ENCODE peak calls at places on chromosomes 2 and 18, in four cellular contexts. S, X, F and O are unnamed samples.

GRCh38 chr18:46416706-46417638 is 240.0 kb downstream of the LOXHD1 start:
- DNase-seq in S (no peak), X (no peak), F (no peak), O (no peak)

GRCh38 chr2:150063432-150063889 is 424.0 kb downstream of the RND3 start:
- DNase-seq in S (no peak), X (no peak), F (peak; percentile 90), O (no peak)

GRCh38 chr2:133286326-133286922 is 281.8 kb downstream of the NCKAP5 start:
- DNase-seq in S (peak; percentile 77), X (no peak), F (peak; percentile 16), O (no peak)

GRCh38 chr2:138794734-138795133 is 14.5 kb upstream of the NXPH2 start:
- DNase-seq in S (no peak), X (no peak), F (no peak), O (no peak)

GRCh38 chr2:37570773-37571570 is 100.5 kb downstream of the CDC42EP3 start:
- DNase-seq in S (no peak), X (no peak), F (peak; percentile 89), O (no peak)

GRCh38 chr18:43192408-43192807 is 76.9 kb upstream of the RIT2 start:
- DNase-seq in S (no peak), X (no peak), F (no peak), O (no peak)

GRCh38 chr2:234904785-234905184 is 47.0 kb upstream of the SH3BP4 start:
- DNase-seq in S (no peak), X (no peak), F (no peak), O (no peak)

GRCh38 chr2:200357845-200358244 is 51.4 kb downstream of the SPATS2L start:
- DNase-seq in S (no peak), X (no peak), F (no peak), O (no peak)

GRCh38 chr18:59681521-59682004 is 15.7 kb downstream of the CCBE1 start:
- DNase-seq in S (no peak), X (no peak), F (no peak), O (no peak)

GRCh38 chr2:81767173-81767720 is 1462.7 kb upstream of the LRRTM1 start:
- DNase-seq in S (no peak), X (no peak), F (no peak), O (no peak)

GRCh38 chr2:207408086-207408794 is 121.5 kb upstream of the CREB1 start:
- DNase-seq in S (no peak), X (no peak), F (no peak), O (no peak)

GRCh38 chr2:127526142-127526939 is at the start of gene IWS1:
- DNase-seq in S (peak; percentile 80), X (peak; percentile 86), F (peak; percentile 94), O (peak; percentile 89)

GRCh38 chr2:127530245-127531132 is 4.2 kb upstream of the IWS1 start:
- DNase-seq in S (no peak), X (no peak), F (peak; percentile 60), O (no peak)

GRCh38 chr2:127525692-127526141 is 572 bp downstream of the IWS1 start:
- DNase-seq in S (no peak), X (no peak), F (peak; percentile 32), O (no peak)

GRCh38 chr2:127528487-127528886 is 2.2 kb upstream of the IWS1 start:
- DNase-seq in S (no peak), X (no peak), F (no peak), O (no peak)

DNA sequence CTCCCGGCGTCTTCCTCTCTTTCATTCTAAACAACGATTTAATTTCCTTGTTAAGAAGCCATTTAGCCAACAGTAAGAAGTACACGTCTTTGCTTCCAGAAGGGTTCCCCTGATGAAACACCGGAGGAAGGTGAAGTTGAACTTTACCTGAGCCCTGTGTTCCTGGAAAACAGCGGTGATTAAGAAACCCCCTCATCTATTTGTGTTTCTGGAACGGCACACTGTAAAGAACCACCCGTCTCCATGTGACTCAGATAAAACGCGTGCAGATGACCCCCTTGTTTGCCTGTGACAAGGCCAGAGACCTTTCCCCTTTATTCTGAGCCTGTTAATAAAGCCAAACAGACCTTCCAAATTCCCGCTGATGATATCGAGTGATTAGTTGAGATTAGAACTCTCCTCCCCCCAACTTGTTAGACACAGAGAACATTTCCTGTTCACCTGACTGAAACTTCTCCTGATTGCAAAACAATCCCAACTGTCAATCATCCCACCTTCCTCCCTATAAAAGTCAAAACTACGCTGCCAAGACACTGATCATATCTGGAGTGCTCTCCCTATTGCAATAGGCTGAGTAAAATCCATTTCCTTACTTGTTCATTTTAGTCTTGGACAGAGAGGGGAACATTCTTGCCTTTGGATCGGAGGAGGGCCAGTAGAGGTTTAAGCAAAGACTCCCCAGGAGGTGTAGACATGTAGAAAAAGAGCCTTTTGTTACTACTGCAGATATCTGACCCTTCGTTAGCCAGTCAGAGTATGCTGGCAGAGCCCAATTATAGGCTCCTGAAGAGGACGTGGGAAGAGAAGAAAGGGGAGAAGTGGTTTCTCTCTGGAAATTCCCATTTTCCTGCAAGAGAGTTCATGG is 883 bp upstream of the IWS1 start:
- DNase-seq in S (no peak), X (no peak), F (no peak), O (no peak)
- TF ChIP-seq CTCF in S (no peak), X (no peak), F (no peak), O (no peak)

GRCh38 chr2:129334128-129334527 is 645.3 kb upstream of the RAB6C start:
- DNase-seq in S (no peak), X (no peak), F (no peak), O (no peak)

GRCh38 chr2:129330504-129330903 is 649.0 kb upstream of the RAB6C start:
- DNase-seq in S (no peak), X (no peak), F (no peak), O (no peak)

GRCh38 chr2:129334696-129335095 is 644.8 kb upstream of the RAB6C start:
- DNase-seq in S (no peak), X (no peak), F (no peak), O (no peak)

GRCh38 chr2:129329574-129329973 is 649.9 kb upstream of the RAB6C start:
- DNase-seq in S (no peak), X (no peak), F (no peak), O (no peak)

GRCh38 chr2:129331638-129332037 is 647.8 kb upstream of the RAB6C start:
- DNase-seq in S (no peak), X (no peak), F (no peak), O (no peak)
- TF ChIP-seq CTCF in S (no peak), X (no peak), F (no peak), O (no peak)

GRCh38 chr18:24514439-24514838 is 54.0 kb downstream of the HRH4 start:
- DNase-seq in S (no peak), X (no peak), F (peak; percentile 58), O (no peak)
- TF ChIP-seq CTCF in S (peak; percentile 33), X (peak; percentile 87), F (peak; percentile 77), O (peak; percentile 66)

GRCh38 chr2:117770696-117771095 is 43.8 kb upstream of the DDX18 start:
- DNase-seq in S (no peak), X (no peak), F (no peak), O (no peak)
- TF ChIP-seq CTCF in S (no peak), X (no peak), F (no peak), O (no peak)

GRCh38 chr2:149037851-149038250 is 648 bp upstream of the LYPD6B start:
- DNase-seq in S (no peak), X (no peak), F (no peak), O (no peak)
- TF ChIP-seq CTCF in S (no peak), X (no peak), F (no peak), O (no peak)

GRCh38 chr18:9681217-9681616 is 26.9 kb upstream of the RAB31 start:
- DNase-seq in S (no peak), X (no peak), F (no peak), O (no peak)

GRCh38 chr18:9688036-9688741 is 19.9 kb upstream of the RAB31 start:
- DNase-seq in S (no peak), X (no peak), F (peak; percentile 55), O (no peak)

GRCh38 chr18:9684901-9685738 is 23.0 kb upstream of the RAB31 start:
- DNase-seq in S (no peak), X (no peak), F (peak; percentile 5), O (no peak)

GRCh38 chr18:9682572-9682971 is 25.5 kb upstream of the RAB31 start:
- DNase-seq in S (no peak), X (no peak), F (no peak), O (no peak)

GRCh38 chr18:9683418-9684396 is 24.4 kb upstream of the RAB31 start:
- DNase-seq in S (no peak), X (no peak), F (peak; percentile 74), O (no peak)
- TF ChIP-seq CTCF in S (peak; percentile 77), X (no peak), F (peak; percentile 73), O (no peak)

DNA sequence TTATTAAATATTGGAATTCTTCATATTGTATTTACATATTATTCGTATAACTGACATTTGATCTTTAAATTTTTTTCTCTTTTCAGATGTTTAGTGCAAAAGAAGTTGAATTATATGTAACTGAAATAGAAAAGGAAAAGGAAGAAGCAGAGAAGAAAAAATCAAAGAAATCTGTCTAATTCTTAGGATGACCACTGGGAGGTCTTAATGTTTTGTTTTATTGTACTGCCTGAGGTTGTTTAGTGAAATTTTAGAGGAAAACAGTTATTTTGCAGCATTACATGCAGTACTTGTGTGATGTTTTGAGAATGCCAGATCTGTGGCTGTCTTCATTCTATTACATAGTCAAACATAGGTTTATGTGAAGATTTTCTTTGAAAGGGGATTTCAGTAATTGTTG is 34.0 kb upstream of the TAF4B start:
- DNase-seq in S (no peak), X (no peak), F (no peak), O (no peak)
- TF ChIP-seq CTCF in S (no peak), X (no peak), F (no peak), O (no peak)

GRCh38 chr2:44715671-44716077 is 225.8 kb upstream of the SIX3 start:
- DNase-seq in S (peak; percentile 47), X (no peak), F (peak; percentile 60), O (peak; percentile 1)
- TF ChIP-seq CTCF in S (peak; percentile 79), X (no peak), F (peak; percentile 75), O (peak; percentile 43)

DNA sequence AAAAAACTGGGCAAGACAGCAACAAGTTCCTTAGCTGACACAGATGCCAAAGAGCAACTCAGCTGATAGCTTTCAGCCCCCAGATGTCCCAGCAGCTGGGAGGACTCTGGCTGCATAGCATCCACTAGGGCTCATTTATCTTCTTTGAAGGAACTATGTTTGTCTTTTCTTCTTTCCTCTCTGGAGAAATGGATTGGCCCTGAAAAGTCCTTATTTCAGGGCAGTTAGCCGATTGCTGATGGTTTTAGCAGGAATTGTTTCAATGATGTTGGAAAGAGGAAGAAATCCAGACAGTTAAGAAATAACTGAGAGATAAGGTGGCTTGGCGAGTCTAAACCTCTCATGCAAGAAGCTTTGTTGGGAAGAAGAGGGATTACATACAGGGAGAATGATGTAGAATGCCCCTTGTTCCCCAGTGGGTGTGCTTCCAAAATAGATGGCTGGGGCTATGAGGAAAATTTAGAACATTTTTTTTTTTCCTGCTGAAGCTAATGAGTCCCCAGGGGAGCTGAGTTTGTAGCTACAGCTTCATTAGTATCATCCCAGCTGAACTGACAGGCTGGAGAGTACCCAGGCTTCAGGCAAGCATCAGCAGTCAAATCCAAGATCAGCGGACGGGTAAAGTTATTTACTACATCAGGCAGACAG is 33.6 kb upstream of the SERPINE2 start:
- DNase-seq in S (peak; percentile 38), X (no peak), F (no peak), O (no peak)
- TF ChIP-seq CTCF in S (peak; percentile 20), X (no peak), F (no peak), O (no peak)